ENCODE peak calls at places on chromosome 18, in seven cellular contexts. S is A549, W is GM12864, U is MM.1S, Y is GM23338, P is HFF-Myc, G is spleen. Z is an unnamed sample.

GRCh38 chr18:49547701-49548100 is 14.2 kb upstream of the LIPG start:
- DNase-seq in S (no peak), W (no peak), U (no peak), Y (no peak), P (no peak), G (no peak), Z (peak)

GRCh38 chr18:14945984-14946383 is 198.0 kb downstream of the ANKRD30B start:
- DNase-seq in S (no peak), W (no peak), U (no peak), Y (no peak), P (no peak), G (no peak), Z (no peak)

GRCh38 chr18:49655266-49656097 is 93.6 kb downstream of the LIPG start:
- DNase-seq in S (no peak), W (no peak), U (no peak), Y (no peak), P (no peak), G (peak), Z (no peak)

GRCh38 chr18:76474824-76475223 is 20.2 kb downstream of the ZNF516 start:
- DNase-seq in S (no peak), W (no peak), U (no peak), Y (no peak), P (no peak), G (no peak), Z (no peak)

GRCh38 chr18:51162617-51163016 is 34.9 kb downstream of the MEX3C start:
- DNase-seq in S (no peak), W (no peak), U (peak), Y (no peak), P (no peak), G (no peak), Z (no peak)

GRCh38 chr18:61662726-61663125 is 230.1 kb downstream of the RNF152 start:
- DNase-seq in S (no peak), W (no peak), U (no peak), Y (no peak), P (no peak), G (no peak), Z (no peak)

GRCh38 chr18:39489426-39489825 is 1923.8 kb upstream of the CELF4 start:
- DNase-seq in S (no peak), W (no peak), U (no peak), Y (no peak), P (no peak), G (no peak), Z (no peak)

GRCh38 chr18:79495591-79496071 is 99.9 kb downstream of the NFATC1 start:
- DNase-seq in S (no peak), W (no peak), U (no peak), Y (no peak), P (no peak), G (peak), Z (no peak)

GRCh38 chr18:65363911-65364632 is 386.7 kb upstream of the CDH7 start:
- DNase-seq in S (no peak), W (no peak), U (no peak), Y (no peak), P (no peak), G (no peak), Z (no peak)

GRCh38 chr18:11982981-11983380 is 1.7 kb downstream of the IMPA2 start:
- DNase-seq in S (no peak), W (no peak), U (no peak), Y (peak), P (no peak), G (no peak), Z (no peak)

GRCh38 chr18:11981383-11981632 is at the start of gene IMPA2:
- DNase-seq in S (no peak), W (no peak), U (no peak), Y (no peak), P (no peak), G (no peak), Z (no peak)

GRCh38 chr18:11980148-11980554 is 1.2 kb upstream of the IMPA2 start:
- DNase-seq in S (peak), W (no peak), U (no peak), Y (no peak), P (no peak), G (no peak), Z (peak)

GRCh38 chr18:11981633-11982366 is 493 bp downstream of the IMPA2 start:
- DNase-seq in S (peak), W (no peak), U (peak), Y (peak), P (no peak), G (peak), Z (no peak)

DNA sequence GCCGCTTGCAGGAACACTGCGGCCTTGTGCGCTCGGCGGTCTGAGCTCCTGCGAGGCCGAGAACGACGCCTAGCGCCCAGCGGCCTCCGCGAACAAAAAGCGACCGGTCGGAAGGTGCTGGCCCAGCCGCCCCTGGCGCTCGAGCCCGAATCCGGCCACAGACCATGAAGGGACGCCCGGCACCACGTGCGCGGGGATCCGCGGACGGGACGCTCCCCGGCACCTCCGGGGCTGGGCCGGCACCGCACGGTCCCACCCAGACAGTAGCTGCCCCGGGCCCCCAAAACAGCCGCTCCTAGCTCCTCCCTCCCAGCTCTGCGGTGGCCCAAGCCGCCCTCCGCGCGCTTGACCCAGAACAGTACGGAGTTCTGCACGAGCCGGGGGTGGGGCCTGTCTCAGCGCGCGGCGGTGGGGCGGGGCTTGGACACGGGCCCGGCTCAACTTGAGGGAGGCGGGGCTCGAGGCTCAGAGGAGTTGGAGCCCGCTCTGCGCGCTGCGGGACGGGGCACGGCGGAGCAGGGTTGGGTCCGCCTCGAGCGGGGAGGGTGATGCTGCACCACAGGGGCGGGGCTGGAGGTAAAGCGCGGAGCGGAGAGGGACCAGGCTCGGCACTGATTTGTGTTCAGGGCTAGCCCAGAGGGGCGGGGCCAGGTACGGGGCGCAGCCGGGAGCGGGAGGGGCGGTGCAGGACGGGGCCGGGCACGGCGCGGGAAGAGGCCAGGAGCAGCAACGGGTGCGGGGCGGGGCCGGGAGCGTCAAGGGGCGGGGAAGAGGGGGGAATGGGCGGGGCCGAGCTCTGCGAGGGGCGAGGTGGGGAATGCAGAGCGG is 538 bp upstream of the IMPA2 start:
- DNase-seq in S (peak), W (peak), U (peak), Y (peak), P (peak), G (peak), Z (peak)
- TF ChIP-seq CTCF in S (no peak), W (no peak), U (no peak), Y (no peak), P (no peak), G (no peak), Z (no peak)

GRCh38 chr18:74652392-74652988 is 54.8 kb downstream of the ZNF407 start:
- DNase-seq in S (peak), W (no peak), U (peak), Y (peak), P (no peak), G (no peak), Z (peak)

DNA sequence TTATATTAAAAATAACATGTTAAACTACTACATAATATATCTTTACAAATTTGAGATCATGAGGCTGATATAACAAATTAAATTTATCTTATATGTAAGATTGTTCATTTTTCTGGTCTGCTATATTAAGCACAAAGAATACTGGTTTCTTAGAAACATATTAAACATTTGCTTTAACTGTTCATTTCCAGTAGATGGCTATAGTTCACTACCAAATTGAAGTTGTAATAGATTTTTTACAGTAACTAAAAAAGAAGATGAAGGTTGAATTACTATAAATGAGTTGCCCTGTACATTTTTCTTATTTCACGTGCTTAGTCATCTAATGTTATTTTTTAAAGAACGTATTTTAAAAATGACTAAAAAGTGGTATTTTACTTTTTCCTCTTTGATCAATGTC is 57.0 kb downstream of the ZNF407 start:
- DNase-seq in S (no peak), W (no peak), U (no peak), Y (no peak), P (no peak), G (no peak), Z (no peak)
- TF ChIP-seq CTCF in S (peak), W (no peak), U (no peak), Y (no peak), P (no peak), G (no peak), Z (peak)

DNA sequence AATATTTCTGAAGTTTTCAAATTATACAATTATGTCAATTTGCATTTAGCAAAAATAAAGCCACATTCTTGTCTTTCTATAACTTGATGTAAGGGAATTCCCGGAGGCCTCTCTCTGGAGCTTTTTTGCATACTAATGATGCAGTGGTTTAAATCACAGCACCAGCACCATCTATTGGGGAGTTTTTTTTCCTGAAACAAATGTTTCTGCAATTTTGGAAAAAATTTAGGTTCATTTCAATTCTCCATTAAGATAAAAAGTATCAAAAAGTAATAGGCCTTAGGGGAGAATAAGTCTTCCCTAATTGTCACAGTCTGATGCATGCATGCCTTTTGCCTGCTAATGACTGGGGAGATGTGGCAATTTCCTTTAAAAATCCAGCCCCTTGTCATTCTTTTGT is 13.5 kb downstream of the CBLN2 start:
- DNase-seq in S (no peak), W (no peak), U (peak), Y (no peak), P (no peak), G (no peak), Z (no peak)
- TF ChIP-seq CTCF in S (peak), W (no peak), U (peak), Y (peak), P (no peak), G (no peak), Z (no peak)

DNA sequence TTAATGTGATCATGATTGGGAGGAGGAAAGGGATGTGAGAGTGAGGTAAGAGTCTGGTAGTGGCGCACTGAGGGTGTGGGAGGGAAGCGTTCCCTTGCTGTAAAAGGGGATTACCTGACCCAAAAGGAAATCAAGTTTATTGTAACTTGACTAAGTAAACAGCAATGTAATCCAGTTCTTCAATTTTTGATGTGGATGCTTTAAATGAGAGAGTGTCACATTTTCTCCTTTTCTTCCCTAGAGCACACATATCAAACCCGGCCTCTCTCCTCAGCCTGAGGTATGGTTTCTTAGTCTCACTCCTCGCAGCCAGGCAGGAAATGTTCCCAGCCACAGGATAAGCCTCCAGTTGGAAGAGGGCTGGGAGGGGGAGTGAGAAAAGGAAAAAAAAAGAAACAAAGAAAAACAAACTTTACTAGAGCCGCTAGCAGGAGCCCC is 688 bp upstream of the ARHGAP28 start:
- DNase-seq in S (no peak), W (no peak), U (no peak), Y (no peak), P (no peak), G (no peak), Z (no peak)
- TF ChIP-seq CTCF in S (no peak), W (no peak), U (no peak), Y (no peak), P (no peak), G (no peak), Z (no peak)

DNA sequence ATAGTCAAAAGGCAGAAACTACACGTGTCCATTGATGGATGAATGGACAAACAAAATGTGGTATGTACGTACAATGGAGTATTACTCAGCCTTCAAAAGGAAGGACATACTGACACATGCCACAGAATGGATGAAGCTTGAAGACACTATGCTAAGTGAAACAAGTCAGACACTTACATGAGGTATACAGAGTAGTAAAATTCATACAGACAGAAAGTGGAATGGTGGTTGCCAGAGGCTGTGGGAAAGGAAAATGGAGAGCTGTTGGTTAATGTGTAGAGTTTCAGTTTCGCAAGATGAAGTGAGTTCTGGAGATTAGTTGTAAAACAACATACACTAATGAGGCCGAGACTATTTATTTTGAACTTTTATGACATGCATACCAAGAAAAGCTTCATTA is 67.4 kb upstream of the EPB41L3 start:
- DNase-seq in S (no peak), W (no peak), U (no peak), Y (no peak), P (no peak), G (no peak), Z (no peak)
- TF ChIP-seq CTCF in S (no peak), W (no peak), U (no peak), Y (no peak), P (no peak), G (no peak), Z (no peak)

Z was measured in RWPE1.